ENCODE peak calls at places on chromosomes 16 and 17, in eight cellular contexts. G is GM06990, L is right lobe of liver, D is MM.1S, V is heart right ventricle, P is pancreas, B is glutamatergic neuron, A is AG09309. Z is an unnamed sample.
A peak's percentile ranks its signal among the peaks of the same experiment; 100 is the strongest.

GRCh38 chr16:27515874-27516353 is 33.8 kb downstream of the GTF3C1 start:
- DNase-seq in G (no peak), B (peak; percentile 65), A (no peak), L (no peak), P (peak; percentile 8), D (peak; percentile 8), V (no peak), Z (peak; percentile 59)

GRCh38 chr16:12242516-12242915 is 266.0 kb downstream of the SNX29 start:
- DNase-seq in P (no peak), G (no peak), L (no peak), D (no peak), V (no peak), A (no peak), B (no peak), Z (no peak)

GRCh38 chr16:23966577-23966976 is 130.8 kb downstream of the PRKCB start:
- DNase-seq in G (no peak), D (no peak), P (no peak), L (no peak), A (no peak), V (no peak), B (no peak), Z (no peak)

GRCh38 chr17:66661411-66661843 is 173.5 kb upstream of the CACNG5 start:
- DNase-seq in L (no peak), G (peak; percentile 35), P (no peak), V (no peak), B (no peak), A (no peak), D (no peak), Z (peak; percentile 25)

GRCh38 chr16:19837984-19838707 is 46.5 kb downstream of the GPRC5B start:
- DNase-seq in A (no peak), D (no peak), L (no peak), B (no peak), G (no peak), P (no peak), V (no peak), Z (no peak)

GRCh38 chr17:74085434-74085833 is 118.0 kb upstream of the RPL38 start:
- DNase-seq in A (no peak), V (no peak), D (peak; percentile 10), P (no peak), B (no peak), G (no peak), L (no peak), Z (no peak)

GRCh38 chr16:3673676-3674377 is 19.3 kb downstream of the DNASE1 start:
- DNase-seq in L (peak; percentile 27), P (no peak), G (no peak), D (no peak), V (no peak), A (no peak), B (no peak), Z (no peak)

GRCh38 chr16:14029658-14030057 is 41.5 kb upstream of the MRTFB start:
- DNase-seq in D (no peak), P (no peak), B (no peak), L (no peak), A (no peak), V (peak; percentile 33), G (no peak), Z (no peak)

GRCh38 chr16:72560617-72561016 is 388.7 kb upstream of the PMFBP1 start:
- DNase-seq in P (no peak), L (no peak), V (no peak), A (no peak), G (no peak), D (no peak), B (no peak), Z (no peak)

GRCh38 chr17:33049781-33050414 is 58.3 kb downstream of the SPACA3 start:
- DNase-seq in A (no peak), P (peak; percentile 23), B (peak; percentile 68), V (no peak), G (no peak), D (peak; percentile 27), L (no peak), Z (peak; percentile 71)

GRCh38 chr16:17177968-17178880 is 292.5 kb downstream of the XYLT1 start:
- DNase-seq in G (no peak), V (no peak), D (no peak), P (no peak), A (no peak), B (no peak), L (no peak), Z (no peak)

GRCh38 chr16:55470533-55471371 is 8.2 kb upstream of the MMP2 start:
- DNase-seq in V (no peak), G (no peak), A (peak; percentile 57), D (no peak), B (no peak), P (peak; percentile 23), L (no peak), Z (no peak)

GRCh38 chr17:10879110-10879509 is 41.2 kb upstream of the PIRT start:
- DNase-seq in L (no peak), P (no peak), B (peak; percentile 76), G (no peak), D (no peak), A (no peak), V (peak; percentile 22), Z (no peak)

GRCh38 chr17:14355556-14355955 is 54.7 kb downstream of the HS3ST3B1 start:
- DNase-seq in D (no peak), V (no peak), G (no peak), L (no peak), B (no peak), P (no peak), A (no peak), Z (no peak)

GRCh38 chr16:85372627-85373372 is 240.3 kb upstream of the GSE1 start:
- DNase-seq in V (no peak), B (no peak), A (peak; percentile 58), P (no peak), D (no peak), L (no peak), G (no peak), Z (no peak)

GRCh38 chr17:5254903-5255521 is 20.4 kb upstream of the SCIMP start:
- DNase-seq in G (no peak), B (no peak), L (no peak), D (no peak), V (no peak), A (no peak), P (no peak), Z (peak; percentile 38)

GRCh38 chr17:50297407-50297865 is 23.2 kb downstream of the TMEM92 start:
- DNase-seq in L (peak; percentile 83), B (peak; percentile 85), D (peak; percentile 59), G (peak; percentile 46), A (no peak), P (peak; percentile 61), V (peak; percentile 77), Z (peak; percentile 82)

GRCh38 chr16:72426416-72426815 is 254.5 kb upstream of the PMFBP1 start:
- DNase-seq in L (no peak), P (no peak), V (no peak), D (no peak), A (no peak), G (no peak), B (no peak), Z (no peak)

GRCh38 chr16:89536886-89537548 is 23.5 kb upstream of the RPL13 start:
- DNase-seq in P (no peak), V (no peak), A (no peak), G (no peak), D (no peak), L (no peak), B (no peak), Z (no peak)

GRCh38 chr17:1455291-1455747 is 713 bp downstream of the CRK start:
- DNase-seq in P (peak; percentile 56), G (peak; percentile 63), D (peak; percentile 55), A (peak; percentile 28), V (peak; percentile 70), L (peak; percentile 83), B (peak; percentile 75), Z (peak; percentile 52)
- TF ChIP-seq CTCF in P (peak; percentile 47), G (peak; percentile 68), D (peak; percentile 69), A (peak; percentile 71), V (peak; percentile 68), L (peak; percentile 49), B (peak; percentile 77), Z (peak; percentile 41)

GRCh38 chr16:74111583-74111982 is 185.0 kb upstream of the PSMD7 start:
- DNase-seq in D (no peak), P (no peak), V (no peak), B (no peak), A (no peak), L (no peak), G (no peak), Z (no peak)

GRCh38 chr16:74107795-74108610 is 188.6 kb upstream of the PSMD7 start:
- DNase-seq in A (peak; percentile 4), V (no peak), B (peak; percentile 76), G (no peak), P (peak; percentile 65), L (peak; percentile 59), D (peak; percentile 49), Z (peak; percentile 25)
- TF ChIP-seq CTCF in A (peak; percentile 67), V (peak; percentile 40), B (peak; percentile 77), G (peak; percentile 84), P (peak; percentile 58), L (peak; percentile 75), D (peak; percentile 63), Z (peak; percentile 39)

DNA sequence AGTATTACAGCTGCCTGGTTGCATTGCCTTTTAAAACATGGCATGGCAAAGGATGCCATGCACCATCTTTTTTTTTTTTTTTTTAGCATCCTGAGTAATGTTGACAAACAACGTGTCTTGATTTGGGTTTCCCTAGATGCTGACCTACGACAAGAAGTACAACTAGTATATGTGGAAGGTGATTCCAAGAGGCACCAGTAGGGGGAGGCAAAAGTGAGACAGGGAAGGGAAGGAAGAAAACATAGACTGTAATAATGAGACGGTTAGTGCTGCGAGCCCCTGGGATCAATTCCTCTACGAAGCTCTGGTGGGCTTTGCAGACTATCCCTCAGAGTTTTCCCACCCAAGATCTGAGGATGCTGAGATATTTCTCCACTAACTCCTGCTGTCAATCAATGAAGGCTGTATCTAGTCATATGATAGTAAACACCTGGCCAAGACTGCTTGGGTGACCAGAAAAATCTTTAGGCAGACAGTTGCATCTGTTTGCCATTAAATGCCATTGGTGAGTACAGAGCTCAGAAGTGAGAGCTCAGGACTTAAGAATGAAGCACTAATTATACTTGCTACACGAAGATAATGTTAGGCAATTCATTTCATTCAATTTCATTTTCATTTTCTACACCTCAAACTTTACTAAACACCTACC is 458.6 kb upstream of the GOT2 start:
- DNase-seq in P (no peak), V (no peak), B (peak; percentile 68), A (no peak), D (peak; percentile 59), G (no peak), L (no peak), Z (peak; percentile 8)
- TF ChIP-seq CTCF in P (no peak), V (peak; percentile 60), B (peak; percentile 73), A (peak; percentile 26), D (peak; percentile 77), G (peak; percentile 45), L (peak; percentile 43), Z (peak; percentile 39)

GRCh38 chr17:9768381-9768934 is 22.9 kb downstream of the DHRS7C start:
- DNase-seq in V (no peak), L (no peak), B (no peak), G (no peak), D (no peak), A (no peak), P (no peak), Z (peak; percentile 52)
- TF ChIP-seq CTCF in V (peak; percentile 78), L (peak; percentile 65), B (peak; percentile 81), G (peak; percentile 13), D (peak; percentile 22), A (peak; percentile 39), P (peak; percentile 59), Z (peak; percentile 27)

Z was measured in GM10248.